ENCODE peak calls at places on chromosomes 3 and 15, in eight cellular contexts. H is CD8-positive, alpha-beta memory T cell; V is mesothelial cell of epicardium; K is uterus; R is effector memory CD4-positive, alpha-beta T cell; F is foreskin fibroblast; T is astrocyte of the spinal cord; M is stimulated activated naive CD8-positive, alpha-beta T cell treated with anti-CD3 and anti-CD28 coated beads, Interleukin-15, amount 100 ng/mL, for 72 hours. P is an unnamed sample.

GRCh38 chr15:37102315-37103021 is 2.1 kb upstream of the MEIS2 start:
- DNase-seq in H (no peak), V (peak), K (peak), R (no peak), F (no peak), T (peak), M (no peak), P (no peak)

GRCh38 chr3:83890763-83891135 is 1068.0 kb upstream of the CADM2 start:
- DNase-seq in H (no peak), V (no peak), K (no peak), R (no peak), F (no peak), T (peak), M (no peak), P (no peak)

GRCh38 chr3:172635588-172635987 is 75.3 kb downstream of the NCEH1 start:
- DNase-seq in H (no peak), V (no peak), K (no peak), R (no peak), F (no peak), T (no peak), M (peak), P (no peak)

GRCh38 chr3:53921296-53921695 is 29.6 kb upstream of the SELENOK start:
- DNase-seq in H (no peak), V (no peak), K (no peak), R (no peak), F (no peak), T (no peak), M (no peak), P (no peak)

GRCh38 chr15:61063875-61064320 is 165.2 kb downstream of the RORA start:
- DNase-seq in H (no peak), V (no peak), K (no peak), R (no peak), F (no peak), T (no peak), M (no peak), P (no peak)

GRCh38 chr15:100740105-100740504 is 137.7 kb downstream of the ASB7 start:
- DNase-seq in H (no peak), V (no peak), K (no peak), R (no peak), F (no peak), T (no peak), M (no peak), P (no peak)

GRCh38 chr3:66276705-66277274 is 56.0 kb downstream of the SLC25A26 start:
- DNase-seq in H (peak), V (peak), K (peak), R (peak), F (peak), T (peak), M (peak), P (peak)

GRCh38 chr3:55006277-55006676 is 78.4 kb upstream of the LRTM1 start:
- DNase-seq in H (no peak), V (no peak), K (no peak), R (no peak), F (no peak), T (no peak), M (no peak), P (no peak)

GRCh38 chr3:16066975-16067374 is 107.5 kb upstream of the GALNT15 start:
- DNase-seq in H (no peak), V (no peak), K (no peak), R (no peak), F (no peak), T (peak), M (no peak), P (no peak)

GRCh38 chr3:133124511-133124910 is 86.3 kb downstream of the TMEM108 start:
- DNase-seq in H (no peak), V (no peak), K (no peak), R (no peak), F (no peak), T (peak), M (no peak), P (no peak)

GRCh38 chr3:70731046-70731445 is 418.6 kb upstream of the MDFIC2 start:
- DNase-seq in H (no peak), V (no peak), K (no peak), R (no peak), F (no peak), T (no peak), M (no peak), P (no peak)

GRCh38 chr15:55758580-55758986 is 15.6 kb upstream of the PRTG start:
- DNase-seq in H (no peak), V (no peak), K (no peak), R (no peak), F (no peak), T (no peak), M (no peak), P (no peak)

P was measured in T-helper 9 cell.